ENCODE peak calls at places on chromosomes 12 and 14, in six cellular contexts. P is H1, R is HepG2, T is GM12878, L is K562, G is GM12891. V is an unnamed sample.

GRCh38 chr12:119398190-119398589 is 63.7 kb downstream of the CCDC60 start:
- DNase-seq in P (no peak), R (no peak), T (no peak), L (no peak), G (no peak), V (no peak)

GRCh38 chr12:21300632-21301031 is 34.1 kb downstream of the SLCO1A2 start:
- DNase-seq in P (no peak), R (no peak), T (no peak), L (no peak), G (no peak), V (no peak)

GRCh38 chr12:32240833-32241232 is 134.2 kb downstream of the BICD1 start:
- DNase-seq in P (no peak), R (no peak), T (no peak), L (no peak), G (no peak), V (no peak)

GRCh38 chr12:27500546-27500945 is 23.5 kb upstream of the PPFIBP1 start:
- DNase-seq in P (no peak), R (no peak), T (no peak), L (no peak), G (no peak), V (no peak)

GRCh38 chr12:64746663-64747062 is 12.5 kb downstream of the GNS start:
- DNase-seq in P (no peak), R (no peak), T (no peak), L (no peak), G (no peak), V (no peak)

GRCh38 chr14:70707138-70708038 is 65.7 kb downstream of the TTC9 start:
- DNase-seq in P (no peak), R (peak; percentile 93), T (peak; percentile 93), L (no peak), G (no peak), V (no peak)

GRCh38 chr12:64890873-64891468 is 66.5 kb downstream of the TBC1D30 start:
- DNase-seq in P (no peak), R (peak; percentile 61), T (no peak), L (peak; percentile 50), G (peak; percentile 21), V (no peak)

GRCh38 chr12:20585055-20585625 is 110.0 kb upstream of the SLCO1C1 start:
- DNase-seq in P (no peak), R (no peak), T (no peak), L (no peak), G (no peak), V (no peak)

GRCh38 chr12:93684716-93685115 is 7.5 kb downstream of the CRADD start:
- DNase-seq in P (no peak), R (no peak), T (no peak), L (no peak), G (no peak), V (no peak)

GRCh38 chr12:53976172-53976822 is 1.5 kb upstream of the HOTAIR start:
- DNase-seq in P (no peak), R (no peak), T (no peak), L (no peak), G (no peak), V (no peak)

GRCh38 chr14:30195946-30196345 is 268.3 kb upstream of the PRKD1 start:
- DNase-seq in P (no peak), R (no peak), T (no peak), L (no peak), G (no peak), V (no peak)

GRCh38 chr12:15933751-15934150 is 22.6 kb downstream of the DERA start:
- DNase-seq in P (no peak), R (no peak), T (no peak), L (no peak), G (no peak), V (no peak)

GRCh38 chr14:105486974-105487448 is 325 bp downstream of the CRIP1 start:
- DNase-seq in P (peak; percentile 70), R (no peak), T (no peak), L (no peak), G (no peak), V (no peak)

GRCh38 chr12:118337194-118337838 is 35.4 kb downstream of the TAOK3 start:
- DNase-seq in P (no peak), R (no peak), T (no peak), L (no peak), G (no peak), V (no peak)

GRCh38 chr14:63770187-63770807 is 42.4 kb upstream of the SGPP1 start:
- DNase-seq in P (no peak), R (peak; percentile 57), T (no peak), L (no peak), G (no peak), V (no peak)

GRCh38 chr14:68950111-68950510 is 29.0 kb downstream of the ACTN1 start:
- DNase-seq in P (no peak), R (peak; percentile 53), T (no peak), L (no peak), G (no peak), V (no peak)

GRCh38 chr12:130186631-130187269 is 24.5 kb downstream of the FZD10 start:
- DNase-seq in P (no peak), R (no peak), T (no peak), L (no peak), G (no peak), V (no peak)

GRCh38 chr12:67223225-67223624 is 45.9 kb upstream of the CAND1 start:
- DNase-seq in P (no peak), R (no peak), T (no peak), L (no peak), G (no peak), V (no peak)

GRCh38 chr12:114414031-114414865 is 8.3 kb upstream of the TBX5 start:
- DNase-seq in P (no peak), R (no peak), T (no peak), L (no peak), G (no peak), V (no peak)

GRCh38 chr12:131827961-131828534 is at the start of gene MMP17:
- DNase-seq in P (peak; percentile 77), R (no peak), T (no peak), L (peak; percentile 86), G (peak; percentile 68), V (peak; percentile 54)

GRCh38 chr14:96961895-96962294 is 164.7 kb downstream of the VRK1 start:
- DNase-seq in P (no peak), R (no peak), T (no peak), L (no peak), G (no peak), V (no peak)

GRCh38 chr12:108691995-108692808 is 39.1 kb downstream of the CORO1C start:
- DNase-seq in P (no peak), R (no peak), T (no peak), L (no peak), G (no peak), V (no peak)
- TF ChIP-seq TAF1 in P (no peak), R (no peak), T (no peak), L (no peak), G (no peak), V (no peak)

GRCh38 chr12:89349814-89350213 is 2.5 kb downstream of the DUSP6 start:
- DNase-seq in P (no peak), R (no peak), T (no peak), L (no peak), G (no peak), V (no peak)
- TF ChIP-seq POLR2A in P (peak; percentile 35), R (no peak), T (no peak), L (no peak), G (no peak), V (no peak)

DNA sequence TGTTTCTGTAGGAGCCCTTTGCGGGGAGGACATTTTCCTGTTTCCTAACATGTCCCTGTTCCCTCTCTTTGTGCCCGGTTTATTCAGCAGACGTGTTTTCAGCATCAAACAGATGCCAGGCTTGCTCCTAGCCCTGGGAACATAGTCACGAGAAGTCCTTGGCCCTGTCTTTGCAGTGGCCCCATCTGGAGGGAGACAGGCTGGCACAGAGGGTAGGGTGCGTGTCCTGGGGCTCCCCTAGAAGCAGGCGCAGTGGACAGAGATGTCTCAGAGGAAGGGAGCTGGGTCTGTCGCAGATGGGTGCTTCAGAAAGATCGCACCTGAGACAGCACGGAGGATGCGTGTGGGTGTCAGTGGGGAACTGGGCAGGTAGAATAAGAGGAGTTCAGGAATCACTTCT is 75.0 kb upstream of the DYNC1H1 start:
- DNase-seq in P (no peak), R (no peak), T (no peak), L (no peak), G (no peak), V (no peak)
- TF ChIP-seq POLR2AphosphoS5 in P (no peak), R (no peak), T (no peak), L (no peak), G (no peak), V (no peak)

GRCh38 chr14:34027990-34028490 is 77.2 kb upstream of the EGLN3 start:
- DNase-seq in P (no peak), R (no peak), T (no peak), L (no peak), G (no peak), V (no peak)

GRCh38 chr14:34032720-34033119 is 81.8 kb upstream of the EGLN3 start:
- DNase-seq in P (no peak), R (no peak), T (no peak), L (no peak), G (no peak), V (no peak)

GRCh38 chr14:34027130-34027989 is 76.5 kb upstream of the EGLN3 start:
- DNase-seq in P (no peak), R (no peak), T (no peak), L (no peak), G (no peak), V (no peak)

GRCh38 chr14:34030864-34031263 is 80.0 kb upstream of the EGLN3 start:
- DNase-seq in P (no peak), R (no peak), T (no peak), L (no peak), G (no peak), V (no peak)

GRCh38 chr14:34029921-34030334 is 79.1 kb upstream of the EGLN3 start:
- DNase-seq in P (peak; percentile 47), R (no peak), T (no peak), L (peak; percentile 32), G (no peak), V (no peak)
- TF ChIP-seq TAF1 in P (no peak), R (no peak), T (no peak), L (no peak), G (no peak), V (no peak)

GRCh38 chr14:77033622-77034521 is 5.4 kb upstream of the IRF2BPL start:
- DNase-seq in P (peak; percentile 90), R (peak; percentile 81), T (peak; percentile 72), L (no peak), G (peak; percentile 71), V (peak; percentile 79)

GRCh38 chr14:77032854-77033621 is 4.5 kb upstream of the IRF2BPL start:
- DNase-seq in P (peak; percentile 81), R (peak; percentile 86), T (no peak), L (no peak), G (peak; percentile 56), V (peak; percentile 70)

GRCh38 chr14:77035267-77035666 is 6.8 kb upstream of the IRF2BPL start:
- DNase-seq in P (no peak), R (no peak), T (no peak), L (no peak), G (no peak), V (no peak)

GRCh38 chr14:77031680-77032482 is 3.4 kb upstream of the IRF2BPL start:
- DNase-seq in P (no peak), R (no peak), T (no peak), L (no peak), G (no peak), V (no peak)

DNA sequence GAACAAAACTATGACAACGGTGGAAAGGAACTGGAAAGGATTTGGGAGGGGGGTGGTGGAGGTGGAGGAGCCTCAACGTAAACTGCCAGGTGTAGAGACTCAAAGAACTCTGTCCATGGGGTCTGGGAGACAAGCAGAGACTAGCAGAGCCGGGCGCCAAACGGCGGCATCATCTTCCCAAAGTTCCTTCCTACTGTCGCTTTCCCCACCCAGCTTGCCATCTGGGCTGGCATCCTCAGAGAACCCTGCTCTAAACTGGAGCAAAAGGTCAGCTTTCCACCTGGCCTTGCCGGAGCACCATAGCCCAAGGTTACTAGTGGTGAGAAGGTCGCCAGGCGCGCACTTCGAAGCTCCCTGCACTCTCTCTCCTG is 4.0 kb upstream of the IRF2BPL start:
- DNase-seq in P (no peak), R (no peak), T (no peak), L (no peak), G (no peak), V (no peak)
- TF ChIP-seq POLR2A in P (no peak), R (no peak), T (peak; percentile 15), L (no peak), G (no peak), V (no peak)